ENCODE peak calls at places on chromosomes 5 and 9, in five cellular contexts. A is CD4-positive, CD25-positive, alpha-beta regulatory T cell; I is OCI-M1; X is IMR-90; M is LoVo. C is an unnamed sample.

GRCh38 chr5:168607946-168608345 is 28.8 kb upstream of the PANK3 start:
- DNase-seq in X (no peak), A (no peak), M (no peak), I (no peak), C (no peak)

GRCh38 chr9:346114-346513 is 131.4 kb downstream of the DOCK8 start:
- DNase-seq in A (no peak), M (no peak), I (no peak), X (no peak), C (no peak)

GRCh38 chr9:115850548-115851304 is 302.9 kb upstream of the PAPPA start:
- DNase-seq in A (no peak), M (no peak), I (no peak), X (peak), C (no peak)

GRCh38 chr5:138276402-138277054 is 2.1 kb upstream of the GFRA3 start:
- DNase-seq in M (no peak), A (no peak), X (no peak), I (peak), C (no peak)

GRCh38 chr9:106697799-106698591 is 165.0 kb upstream of the ZNF462 start:
- DNase-seq in M (no peak), X (peak), A (no peak), I (no peak), C (no peak)

GRCh38 chr9:18384066-18384465 is 89.9 kb upstream of the ADAMTSL1 start:
- DNase-seq in X (peak), I (no peak), M (no peak), A (no peak), C (no peak)

GRCh38 chr5:23026252-23027170 is 173.4 kb upstream of the CDH12 start:
- DNase-seq in X (no peak), I (no peak), A (no peak), M (no peak), C (no peak)

GRCh38 chr9:90071257-90071656 is 466.4 kb downstream of the GADD45G start:
- DNase-seq in A (no peak), M (no peak), I (no peak), X (no peak), C (no peak)

GRCh38 chr5:10157085-10157669 is 92.5 kb downstream of the ATPSCKMT start:
- DNase-seq in I (no peak), X (no peak), M (no peak), A (no peak), C (peak)

GRCh38 chr9:32737378-32737777 is 46.0 kb upstream of the TMEM215 start:
- DNase-seq in I (no peak), X (no peak), A (no peak), M (no peak), C (no peak)

GRCh38 chr5:56680731-56681130 is 134.6 kb upstream of the MAP3K1 start:
- DNase-seq in I (no peak), X (no peak), M (no peak), A (no peak), C (no peak)

GRCh38 chr5:147037517-147038205 is 159.1 kb upstream of the PPP2R2B start:
- DNase-seq in A (no peak), X (peak), I (no peak), M (peak), C (no peak)

GRCh38 chr9:93577940-93578682 is 1.7 kb downstream of the PHF2 start:
- DNase-seq in A (no peak), M (no peak), I (no peak), X (no peak), C (no peak)

GRCh38 chr5:136080483-136081180 is 51.8 kb downstream of the TGFBI start:
- DNase-seq in I (peak), M (peak), X (peak), A (peak), C (no peak)

GRCh38 chr9:68847765-68848164 is 142.7 kb downstream of the PIP5K1B start:
- DNase-seq in I (no peak), A (no peak), X (no peak), M (no peak), C (no peak)

GRCh38 chr5:62328772-62329491 is 22.9 kb downstream of the KIF2A start:
- DNase-seq in I (no peak), X (no peak), M (no peak), A (no peak), C (no peak)

GRCh38 chr5:158878227-158878626 is 221.5 kb downstream of the EBF1 start:
- DNase-seq in M (no peak), I (no peak), X (no peak), A (no peak), C (no peak)

GRCh38 chr9:79312686-79313421 is 258.9 kb upstream of the TLE4 start:
- DNase-seq in X (no peak), A (no peak), I (no peak), M (no peak), C (no peak)

GRCh38 chr5:176155882-176156497 is 82.2 kb upstream of the SIMC1 start:
- DNase-seq in A (no peak), M (no peak), X (no peak), I (no peak), C (no peak)

GRCh38 chr9:113309204-113309813 is 6.1 kb upstream of the RNF183 start:
- DNase-seq in I (peak), X (peak), M (peak), A (no peak), C (no peak)

GRCh38 chr5:149027636-149028035 is 35.2 kb downstream of the SH3TC2 start:
- DNase-seq in M (no peak), X (no peak), A (no peak), I (no peak), C (no peak)

GRCh38 chr5:69007726-69008368 is 86.0 kb upstream of the SLC30A5 start:
- DNase-seq in X (peak), M (peak), I (peak), A (peak), C (peak)

GRCh38 chr5:2030131-2030530 is 147.4 kb upstream of the IRX4 start:
- DNase-seq in X (no peak), A (no peak), I (no peak), M (no peak), C (no peak)

GRCh38 chr9:33354651-33355211 is 47.6 kb downstream of the AQP7 start:
- DNase-seq in M (no peak), X (peak), I (peak), A (no peak), C (no peak)

C was measured in iPS DF 19.7.